ENCODE peak calls at places on chromosomes 11 and 22, in nine cellular contexts. B, Z, Y, A, X, L, I, J and T are unnamed samples.

GRCh38 chr11:96257972-96258951 is 84.7 kb downstream of the MAML2 start:
- DNase-seq in I (peak), J (no peak), L (no peak), B (no peak), X (no peak), Z (no peak), Y (no peak), A (no peak), T (no peak)

GRCh38 chr22:42515896-42516295 is 3.7 kb downstream of the RRP7A start:
- DNase-seq in J (no peak), X (no peak), B (no peak), A (no peak), Y (no peak), L (no peak), Z (no peak), I (no peak), T (no peak)

GRCh38 chr11:134580635-134581025 is 168.6 kb upstream of the B3GAT1 start:
- DNase-seq in Y (no peak), Z (peak), A (no peak), X (no peak), L (no peak), B (no peak), I (no peak), J (no peak), T (no peak)

GRCh38 chr11:46367916-46368267 is 13.6 kb upstream of the MDK start:
- DNase-seq in A (no peak), L (no peak), J (no peak), Y (peak), I (no peak), Z (no peak), X (no peak), B (no peak), T (no peak)

GRCh38 chr11:15613231-15613630 is 498.5 kb downstream of the INSC start:
- DNase-seq in B (no peak), J (no peak), L (peak), Y (no peak), A (no peak), Z (no peak), X (no peak), I (no peak), T (no peak)

GRCh38 chr22:50009251-50009650 is 3.3 kb downstream of the IL17REL start:
- DNase-seq in A (no peak), X (no peak), Y (no peak), I (no peak), L (no peak), Z (no peak), B (no peak), J (no peak), T (no peak)

GRCh38 chr11:85787168-85787567 is 23.8 kb downstream of the SYTL2 start:
- DNase-seq in L (no peak), X (no peak), A (no peak), B (no peak), Y (no peak), J (no peak), Z (no peak), I (no peak), T (no peak)

GRCh38 chr22:35128637-35129036 is 62.7 kb downstream of the ISX start:
- DNase-seq in X (no peak), Z (no peak), L (no peak), J (no peak), A (no peak), B (no peak), I (no peak), Y (no peak), T (no peak)

GRCh38 chr11:19723572-19724342 is 11.1 kb downstream of the NAV2 start:
- DNase-seq in J (peak), B (no peak), I (no peak), L (no peak), Y (no peak), X (no peak), Z (no peak), A (no peak), T (peak)

GRCh38 chr22:26643368-26644100 is 13.9 kb upstream of the MIAT start:
- DNase-seq in L (no peak), B (peak), Y (no peak), Z (no peak), X (no peak), J (no peak), A (no peak), I (no peak), T (no peak)

GRCh38 chr22:33314316-33314715 is 256.1 kb upstream of the SYN3 start:
- DNase-seq in X (no peak), B (no peak), A (no peak), J (peak), I (no peak), Z (no peak), Y (no peak), L (no peak), T (no peak)

GRCh38 chr11:3015796-3016195 is 23.7 kb upstream of the NAP1L4 start:
- DNase-seq in Y (no peak), X (no peak), I (no peak), Z (no peak), A (no peak), L (no peak), J (no peak), B (no peak), T (no peak)

GRCh38 chr11:48043998-48044512 is 63.7 kb downstream of the PTPRJ start:
- DNase-seq in L (no peak), B (no peak), Y (peak), J (no peak), X (no peak), I (peak), Z (no peak), A (no peak), T (no peak)

GRCh38 chr22:40024201-40025061 is 29.7 kb downstream of the FAM83F start:
- DNase-seq in X (peak), L (peak), A (peak), Y (peak), Z (peak), I (peak), J (peak), B (peak), T (peak)

GRCh38 chr11:18567081-18567480 is 21.5 kb downstream of the UEVLD start:
- DNase-seq in I (no peak), B (no peak), L (no peak), Y (no peak), Z (no peak), X (no peak), J (no peak), A (no peak), T (no peak)

GRCh38 chr22:17726561-17727243 is 47.6 kb downstream of the BID start:
- DNase-seq in B (no peak), Z (no peak), I (no peak), L (no peak), J (no peak), Y (no peak), A (peak), X (no peak), T (no peak)

GRCh38 chr22:23036684-23037428 is 33.5 kb upstream of the GNAZ start:
- DNase-seq in Z (no peak), L (peak), I (peak), B (no peak), X (no peak), Y (no peak), A (no peak), J (no peak), T (no peak)

GRCh38 chr22:47645450-47645914 is 883.0 kb downstream of the TBC1D22A start:
- DNase-seq in Z (no peak), A (no peak), L (no peak), I (no peak), Y (no peak), B (no peak), J (no peak), X (no peak), T (no peak)

GRCh38 chr11:73661035-73661628 is 14.8 kb downstream of the PLEKHB1 start:
- DNase-seq in Z (peak), Y (peak), X (peak), B (peak), A (peak), L (peak), J (peak), I (peak), T (peak)

GRCh38 chr22:31481129-31481528 is 8.5 kb downstream of the EIF4ENIF1 start:
- DNase-seq in J (no peak), Z (no peak), Y (no peak), I (no peak), L (no peak), B (no peak), A (no peak), X (no peak), T (no peak)

GRCh38 chr11:1827095-1827797 is 7.5 kb upstream of the SYT8 start:
- DNase-seq in A (no peak), Z (peak), L (peak), J (peak), X (no peak), B (no peak), I (no peak), Y (no peak), T (peak)

GRCh38 chr11:64007629-64008282 is 21.5 kb downstream of the OTUB1 start:
- DNase-seq in B (peak), I (no peak), Z (peak), L (peak), J (no peak), Y (peak), A (no peak), X (peak), T (peak)

GRCh38 chr11:72670041-72670440 is 4.2 kb downstream of the PDE2A start:
- DNase-seq in Z (no peak), Y (no peak), B (peak), J (no peak), X (no peak), A (no peak), L (no peak), I (no peak), T (no peak)

GRCh38 chr11:114340311-114341131 is 44.3 kb downstream of the NNMT start:
- DNase-seq in B (peak), Z (no peak), I (peak), X (peak), J (peak), Y (peak), A (peak), L (peak), T (no peak)

GRCh38 chr11:118679483-118679882 is at the start of gene TREH:
- DNase-seq in A (no peak), Y (peak), Z (no peak), I (no peak), J (no peak), B (no peak), X (no peak), L (no peak), T (peak)

GRCh38 chr11:134355656-134356055 is 23.9 kb downstream of the GLB1L2 start:
- DNase-seq in I (no peak), L (no peak), B (no peak), J (no peak), X (no peak), Y (no peak), Z (no peak), A (no peak), T (no peak)

GRCh38 chr11:11463397-11463796 is 110.3 kb upstream of the CSNK2A3 start:
- DNase-seq in L (no peak), Z (no peak), A (no peak), B (no peak), X (no peak), Y (no peak), J (no peak), I (no peak), T (no peak)

GRCh38 chr22:19176732-19177131 is 1.8 kb downstream of the SLC25A1 start:
- DNase-seq in I (no peak), X (no peak), Z (no peak), A (no peak), J (no peak), B (no peak), L (no peak), Y (no peak), T (no peak)

GRCh38 chr11:74427377-74427776 is 29.1 kb upstream of the PGM2L1 start:
- DNase-seq in B (no peak), Y (no peak), A (no peak), Z (no peak), J (no peak), L (peak), I (no peak), X (no peak), T (no peak)

GRCh38 chr22:44572414-44573207 is 74.6 kb upstream of the RTL6 start:
- DNase-seq in X (no peak), I (no peak), Y (no peak), A (no peak), L (no peak), Z (no peak), B (no peak), J (peak), T (no peak)
- TF ChIP-seq CTCF in X (no peak), I (no peak), Y (no peak), A (no peak), L (no peak), Z (no peak), B (no peak), J (no peak), T (no peak)

DNA sequence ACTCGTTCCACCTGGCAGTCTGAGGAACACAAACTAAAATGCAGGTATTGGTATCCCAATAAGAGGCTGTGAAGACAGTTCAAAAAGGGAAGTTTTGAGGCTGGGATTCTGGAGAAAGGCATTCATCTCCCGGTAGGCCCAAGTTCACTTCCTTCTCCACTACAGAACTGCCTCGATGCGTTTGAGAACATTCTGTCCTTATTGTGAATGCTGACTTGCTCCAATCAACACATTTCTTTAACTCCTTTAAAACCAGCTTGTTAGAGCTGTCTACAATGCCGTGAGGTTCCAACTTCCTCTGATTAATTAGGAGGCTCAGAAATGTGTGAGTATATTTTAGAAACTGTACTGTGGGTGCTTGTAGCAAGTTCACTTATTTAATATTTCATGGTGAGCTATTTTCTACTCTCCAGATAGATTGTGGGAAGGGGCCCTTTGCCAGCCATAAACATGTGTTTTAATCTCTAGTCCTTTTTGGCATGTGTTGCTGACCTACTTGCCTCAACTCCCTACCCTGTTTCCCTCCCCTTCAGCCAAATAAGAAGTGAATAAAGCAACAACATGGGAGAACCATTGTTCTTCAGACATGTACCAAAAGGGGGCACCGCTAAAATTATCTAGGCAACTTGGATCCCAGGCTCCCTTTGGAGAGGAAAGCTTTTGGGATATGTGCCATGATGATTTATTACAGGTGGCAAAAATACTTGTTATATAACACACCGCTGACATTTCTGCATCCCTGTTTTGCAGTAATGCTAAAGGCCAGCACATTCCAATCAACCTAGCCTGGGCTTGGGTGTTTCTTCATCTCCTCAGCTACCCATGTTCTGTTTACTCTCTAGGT is 245.6 kb downstream of the BLID start:
- DNase-seq in J (no peak), B (peak), L (peak), X (no peak), I (no peak), Z (no peak), A (no peak), Y (no peak), T (no peak)
- TF ChIP-seq CTCF in J (peak), B (peak), L (peak), X (no peak), I (no peak), Z (no peak), A (no peak), Y (no peak), T (no peak)

GRCh38 chr11:65471410-65471762 is 27.5 kb upstream of the MALAT1 start:
- DNase-seq in Y (peak), X (peak), B (peak), J (no peak), L (peak), Z (peak), A (peak), I (peak), T (peak)
- TF ChIP-seq CTCF in Y (no peak), X (peak), B (peak), J (peak), L (peak), Z (peak), A (no peak), I (peak), T (no peak)

DNA sequence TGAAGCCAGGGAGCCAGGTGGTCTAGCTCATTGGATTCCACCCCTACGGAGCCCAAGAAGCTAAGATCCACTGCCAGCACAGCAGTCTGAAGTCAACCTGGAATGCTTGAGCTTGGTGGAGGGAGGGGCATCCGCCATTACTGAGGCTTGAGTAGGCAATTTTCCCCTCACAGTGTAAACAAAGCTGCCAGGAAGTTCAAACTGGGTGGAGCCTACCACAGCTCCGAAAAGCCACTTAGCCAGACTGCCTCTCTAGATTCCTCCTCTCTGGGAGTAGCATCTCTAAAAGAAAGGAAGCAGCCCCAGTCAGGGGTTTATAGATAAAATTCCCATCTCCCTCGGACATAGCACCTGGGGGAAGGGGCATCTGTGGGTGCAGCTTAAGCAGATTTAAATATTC is 620.3 kb downstream of the NELL1 start:
- DNase-seq in J (no peak), Y (no peak), X (peak), I (no peak), Z (no peak), A (no peak), L (no peak), B (peak), T (no peak)
- TF ChIP-seq CTCF in J (no peak), Y (no peak), X (no peak), I (no peak), Z (no peak), A (no peak), L (no peak), B (no peak), T (no peak)

DNA sequence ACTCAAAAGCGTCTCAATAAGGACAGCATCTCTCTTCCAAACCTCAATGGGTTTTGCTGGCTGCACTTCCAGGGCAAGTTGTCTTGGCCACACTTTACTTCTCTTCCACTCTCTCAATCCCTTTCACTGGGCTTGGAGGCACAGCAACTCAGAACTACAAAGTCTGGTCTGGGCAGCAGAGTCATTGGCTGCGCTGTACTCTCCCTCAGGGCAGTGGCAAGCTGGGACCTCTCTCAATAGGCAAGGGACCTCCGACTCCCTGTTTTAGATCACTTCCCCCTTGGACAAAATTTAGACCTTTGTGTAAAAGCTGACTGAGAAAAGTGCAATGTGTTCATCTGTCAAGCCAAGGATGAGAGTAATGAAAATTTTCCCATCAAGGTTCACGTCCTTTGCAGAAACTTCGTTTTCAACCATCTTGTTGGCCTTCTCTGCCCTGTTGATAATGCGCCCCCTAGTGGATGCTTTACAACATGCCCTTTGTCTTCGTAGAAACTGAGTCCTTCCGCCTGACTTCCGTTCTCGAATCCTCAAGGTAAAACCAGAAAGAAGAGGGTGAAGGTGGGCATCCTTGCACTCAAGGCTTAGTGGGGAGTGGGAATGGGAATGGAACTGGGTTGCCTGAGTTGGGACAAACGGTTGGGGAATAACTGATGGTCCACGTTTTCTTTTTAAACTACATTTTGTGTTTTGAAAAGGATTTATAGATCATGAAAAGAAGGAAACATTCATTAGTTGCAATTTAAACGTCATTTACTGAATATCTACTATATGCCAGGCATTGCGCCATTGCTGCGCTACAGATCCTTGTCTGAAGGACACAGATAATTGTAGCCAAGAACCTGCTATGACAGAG is 99.1 kb downstream of the CD44 start:
- DNase-seq in I (peak), J (no peak), Z (peak), Y (no peak), X (peak), B (peak), A (peak), L (no peak), T (peak)
- TF ChIP-seq CTCF in I (peak), J (peak), Z (peak), Y (peak), X (peak), B (peak), A (peak), L (peak), T (peak)

GRCh38 chr22:27747396-27748256 is 53.9 kb downstream of the MN1 start:
- DNase-seq in A (no peak), I (no peak), Y (no peak), Z (no peak), X (peak), L (peak), B (peak), J (no peak), T (no peak)
- TF ChIP-seq CTCF in A (no peak), I (peak), Y (no peak), Z (no peak), X (peak), L (peak), B (peak), J (peak), T (no peak)